ENCODE peak calls at places on chromosomes 2 and 18, in six cellular contexts. L is Peyer's patch, Q is breast epithelium, T is SK-N-SH, D is HepG2, W is right lobe of liver. F is an unnamed sample.

GRCh38 chr2:239879423-239880084 is 145.6 kb downstream of the NDUFA10 start:
- DNase-seq in L (no peak), Q (peak; percentile 22), T (peak; percentile 48), D (no peak), W (no peak), F (no peak)

GRCh38 chr2:215950009-215950408 is 63.3 kb downstream of the MREG start:
- DNase-seq in L (no peak), Q (no peak), T (peak; percentile 32), D (peak; percentile 55), W (no peak), F (peak; percentile 24)

GRCh38 chr2:234273887-234274584 is 222.8 kb downstream of the ARL4C start:
- DNase-seq in L (no peak), Q (no peak), T (no peak), D (no peak), W (no peak), F (peak; percentile 11)

GRCh38 chr18:34357944-34358580 is 133.3 kb upstream of the NOL4 start:
- DNase-seq in L (no peak), Q (no peak), T (no peak), D (no peak), W (no peak), F (no peak)

GRCh38 chr18:43789234-43790000 is 512.1 kb upstream of the SYT4 start:
- DNase-seq in L (no peak), Q (no peak), T (peak; percentile 49), D (no peak), W (no peak), F (no peak)

GRCh38 chr2:12057436-12058166 is 311.2 kb downstream of the LPIN1 start:
- DNase-seq in L (peak; percentile 70), Q (no peak), T (no peak), D (no peak), W (peak; percentile 52), F (no peak)

GRCh38 chr2:219059725-219060682 is 717 bp downstream of the IHH start:
- DNase-seq in L (no peak), Q (no peak), T (peak; percentile 74), D (no peak), W (peak; percentile 39), F (no peak)

GRCh38 chr2:104658149-104658839 is 195.6 kb upstream of the POU3F3 start:
- DNase-seq in L (no peak), Q (no peak), T (peak; percentile 37), D (no peak), W (peak; percentile 41), F (no peak)

GRCh38 chr2:217642944-217643343 is 359.9 kb downstream of the TNS1 start:
- DNase-seq in L (no peak), Q (no peak), T (no peak), D (no peak), W (no peak), F (no peak)

GRCh38 chr2:108834620-108835019 is 48.0 kb downstream of the CCDC138 start:
- DNase-seq in L (no peak), Q (no peak), T (no peak), D (no peak), W (no peak), F (no peak)

GRCh38 chr2:218465987-218466633 is 47.2 kb downstream of the VIL1 start:
- DNase-seq in L (no peak), Q (no peak), T (peak; percentile 32), D (peak; percentile 34), W (no peak), F (peak; percentile 24)

GRCh38 chr2:38170733-38171132 is 94.8 kb upstream of the CYP1B1 start:
- DNase-seq in L (no peak), Q (no peak), T (no peak), D (no peak), W (no peak), F (no peak)

GRCh38 chr2:38170098-38170497 is 94.1 kb upstream of the CYP1B1 start:
- DNase-seq in L (no peak), Q (no peak), T (no peak), D (no peak), W (no peak), F (no peak)

GRCh38 chr2:38168710-38169480 is 92.9 kb upstream of the CYP1B1 start:
- DNase-seq in L (no peak), Q (no peak), T (no peak), D (no peak), W (no peak), F (no peak)

GRCh38 chr2:38165698-38166097 is 89.7 kb upstream of the CYP1B1 start:
- DNase-seq in L (no peak), Q (no peak), T (no peak), D (no peak), W (no peak), F (no peak)

DNA sequence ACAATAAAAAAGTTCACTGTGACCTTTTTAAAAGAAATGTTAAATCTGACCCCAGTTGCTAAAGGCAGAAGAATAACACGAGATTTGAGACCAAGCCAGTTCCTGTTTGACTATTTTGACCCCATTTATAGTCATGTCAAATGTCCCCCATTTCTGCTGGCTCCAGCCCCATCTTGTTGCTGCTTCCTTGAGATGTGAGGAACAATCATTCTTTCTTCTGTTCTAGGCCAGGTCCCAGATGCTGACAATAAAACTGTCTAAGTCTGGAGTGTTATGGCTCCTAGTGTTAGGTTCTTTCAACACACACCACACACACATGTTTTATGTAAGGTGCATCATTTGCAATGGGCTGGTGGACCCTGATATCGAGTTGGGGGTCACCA is 92.0 kb upstream of the CYP1B1 start:
- DNase-seq in L (no peak), Q (no peak), T (no peak), D (no peak), W (no peak), F (no peak)
- H3K27ac ChIP-seq in L (no peak overlapping the region), Q (peak overlapping the region; percentile 1), T (no peak overlapping the region), D (no peak overlapping the region), W (no peak overlapping the region), F (no peak overlapping the region)

DNA sequence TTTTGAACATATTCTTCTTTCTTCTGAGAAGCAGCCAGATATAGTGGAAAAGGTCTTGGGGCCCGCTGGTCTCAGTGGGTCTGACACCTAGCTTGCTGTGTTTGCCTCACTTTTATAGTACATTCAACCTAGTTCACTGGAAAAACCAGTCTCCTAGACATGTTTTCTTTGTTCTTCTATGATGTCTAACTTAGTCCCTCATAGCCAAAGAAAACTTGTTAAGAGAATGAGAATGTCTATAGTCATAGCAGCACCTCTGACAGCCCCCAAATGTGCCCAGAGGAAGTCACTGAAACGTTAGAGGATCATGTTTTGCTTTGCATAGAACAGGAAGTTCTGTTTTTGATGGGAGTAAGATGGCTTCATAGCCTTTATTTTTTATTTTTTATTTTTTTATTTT is 40.3 kb downstream of the TNFRSF11A start:
- DNase-seq in L (no peak), Q (no peak), T (no peak), D (no peak), W (no peak), F (no peak)
- H3K36me3 ChIP-seq in L (peaks cover 15% of the 10 kb centered on the region), Q (no peaks in the 10 kb centered on the region), T (no peaks in the 10 kb centered on the region), D (no peaks in the 10 kb centered on the region), W (no peaks in the 10 kb centered on the region), F (no peaks in the 10 kb centered on the region)

GRCh38 chr2:201329409-201329808 is 27.7 kb downstream of the FLACC1 start:
- DNase-seq in L (no peak), Q (no peak), T (no peak), D (no peak), W (no peak), F (no peak)
- H3K4me3 ChIP-seq in L (no peak overlapping the region), Q (no peak overlapping the region), T (no peak overlapping the region), D (no peak overlapping the region), W (no peak overlapping the region), F (no peak overlapping the region)

DNA sequence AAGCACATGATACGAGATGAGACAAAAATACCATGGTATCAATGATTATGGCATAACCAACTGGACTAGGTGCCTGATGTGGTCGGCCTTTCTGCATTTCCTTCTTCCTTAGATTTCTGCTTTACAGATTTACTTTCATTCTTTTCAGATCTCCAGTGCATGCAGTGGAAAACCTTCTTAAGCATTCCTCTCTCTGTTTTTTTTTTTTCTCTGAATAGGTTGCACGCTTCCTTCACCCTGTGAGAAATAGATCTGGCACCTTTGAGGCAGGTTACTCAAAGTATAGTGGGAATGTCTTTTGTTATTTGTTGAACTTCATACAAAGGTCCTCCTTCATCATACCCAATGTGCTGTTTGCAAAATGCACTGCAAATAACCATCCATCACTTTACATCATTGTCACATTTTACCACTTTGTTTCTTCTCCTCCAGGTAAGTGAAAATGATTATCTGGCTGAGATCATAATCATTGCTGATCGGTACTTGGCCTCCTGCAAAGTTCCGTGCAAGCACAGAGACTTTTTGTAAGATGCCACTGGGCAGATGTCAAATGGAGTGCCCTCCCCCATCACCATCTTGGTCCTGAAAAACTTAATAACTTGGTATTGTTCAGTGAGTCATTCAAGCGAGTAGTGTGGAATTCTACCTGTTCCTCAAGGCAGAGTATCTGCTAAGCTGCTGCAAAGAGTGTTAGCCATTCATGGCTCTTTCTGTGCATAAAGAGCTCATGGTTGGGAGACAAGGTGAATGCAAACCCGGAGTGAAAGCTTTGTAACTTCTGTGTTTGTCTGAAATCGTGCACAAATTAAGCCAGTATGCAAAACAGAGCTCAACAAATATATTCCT is 30.0 kb upstream of the KLHL14 start:
- DNase-seq in L (no peak), Q (no peak), T (no peak), D (peak; percentile 43), W (no peak), F (no peak)
- H3K27ac ChIP-seq in L (peak overlapping the region; percentile 63), Q (no peak overlapping the region), T (no peak overlapping the region), D (peak overlapping the region; percentile 99), W (no peak overlapping the region), F (no peak overlapping the region)

F was measured in naive thymus-derived CD4-positive, alpha-beta T cell.